ENCODE peak calls at places on chromosomes 1 and 21, in five cellular contexts. C is left ventricle myocardium inferior, E is foreskin fibroblast, S is adipocyte, P is lower lobe of right lung. X is an unnamed sample.

GRCh38 chr1:110187139-110187890 is 22.8 kb upstream of the KCNC4 start:
- DNase-seq in S (peak), P (no peak), C (no peak), E (no peak), X (no peak)

GRCh38 chr1:207868769-207869721 is 41.9 kb downstream of the CD34 start:
- DNase-seq in S (peak), C (peak), E (peak), P (peak), X (peak)

GRCh38 chr1:17873007-17873675 is 118.0 kb downstream of the ACTL8 start:
- DNase-seq in P (no peak), C (peak), E (no peak), S (no peak), X (no peak)

GRCh38 chr1:77504986-77505385 is 177.5 kb downstream of the ZZZ3 start:
- DNase-seq in P (no peak), S (no peak), C (no peak), E (peak), X (no peak)

GRCh38 chr1:109923131-109923945 is 12.7 kb downstream of the CSF1 start:
- DNase-seq in S (no peak), E (no peak), P (no peak), C (no peak), X (no peak)

GRCh38 chr1:78673120-78673519 is 23.5 kb downstream of the IFI44 start:
- DNase-seq in C (no peak), E (no peak), S (no peak), P (no peak), X (no peak)

GRCh38 chr21:27713159-27714109 is 746.5 kb upstream of the ADAMTS5 start:
- DNase-seq in C (no peak), P (peak), E (no peak), S (peak), X (peak)

GRCh38 chr1:45522324-45523104 is 830 bp upstream of the PRDX1 start:
- DNase-seq in E (peak), P (no peak), S (no peak), C (no peak), X (no peak)

GRCh38 chr1:115877511-115877910 is 36.6 kb upstream of the NHLH2 start:
- DNase-seq in S (no peak), E (no peak), P (no peak), C (no peak), X (no peak)

GRCh38 chr21:14451520-14451919 is 68.6 kb upstream of the HSPA13 start:
- DNase-seq in S (no peak), P (no peak), E (no peak), C (no peak), X (no peak)

GRCh38 chr21:45976666-45977335 is 4.8 kb upstream of the COL6A1 start:
- DNase-seq in C (peak), S (no peak), E (no peak), P (no peak), X (no peak)

GRCh38 chr1:179818743-179819173 is 58.8 kb downstream of the TOR1AIP2 start:
- DNase-seq in P (no peak), S (no peak), E (no peak), C (peak), X (no peak)

GRCh38 chr1:181064702-181065101 is 23.8 kb upstream of the IER5 start:
- DNase-seq in C (no peak), P (no peak), S (no peak), E (no peak), X (no peak)

GRCh38 chr1:181061487-181061886 is 27.0 kb upstream of the IER5 start:
- DNase-seq in P (no peak), S (no peak), C (no peak), E (no peak), X (no peak)

GRCh38 chr1:181062800-181063428 is 25.6 kb upstream of the IER5 start:
- DNase-seq in P (no peak), S (peak), C (no peak), E (peak), X (no peak)

GRCh38 chr1:181064030-181064594 is 24.4 kb upstream of the IER5 start:
- DNase-seq in E (no peak), P (no peak), S (no peak), C (no peak), X (no peak)

DNA sequence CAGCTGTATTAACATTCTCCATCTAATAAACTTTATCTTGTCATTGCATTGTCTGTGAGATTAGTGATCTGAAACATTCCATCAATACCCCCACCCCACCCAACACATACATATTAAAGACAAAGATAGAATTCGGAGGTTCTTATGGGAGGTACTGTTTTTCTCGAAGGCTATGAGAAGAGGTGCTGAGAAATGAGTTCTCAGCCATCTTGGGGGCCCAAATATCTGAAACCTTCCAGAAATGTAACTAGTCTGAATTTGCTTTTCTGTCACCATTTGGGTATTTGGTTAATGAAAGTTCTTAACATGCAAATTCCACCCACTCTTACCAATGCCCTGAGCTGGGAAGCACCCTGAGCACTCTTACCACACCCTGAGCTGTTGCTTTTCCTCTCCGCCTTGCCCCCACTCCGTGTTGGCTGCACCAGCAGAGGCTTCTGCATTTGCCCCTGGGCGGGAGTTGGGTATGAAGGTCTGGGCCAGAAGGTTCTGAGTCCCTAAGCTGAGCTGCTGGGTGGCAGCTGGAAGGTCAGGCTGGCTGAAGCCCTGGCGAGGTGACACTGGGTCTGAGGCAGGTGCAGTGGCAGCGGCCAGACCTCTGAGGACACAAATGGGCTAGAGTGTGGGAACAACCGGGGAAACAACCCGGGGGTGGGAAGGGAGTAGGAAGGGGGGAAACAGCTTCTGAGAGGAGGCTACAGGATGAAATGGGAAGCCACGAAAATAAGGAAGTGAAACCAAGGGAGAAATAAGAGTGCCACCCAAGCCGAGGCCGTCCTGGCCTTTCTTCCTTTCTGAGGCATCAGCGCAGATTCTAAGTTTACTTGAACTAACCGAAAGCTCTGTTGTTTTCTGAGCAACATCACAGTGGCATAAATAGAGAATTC is 26.4 kb upstream of the IER5 start:
- DNase-seq in E (no peak), C (peak), S (no peak), P (peak), X (peak)
- H3K4me3 ChIP-seq in E (no peak), C (no peak), S (no peak), P (no peak), X (no peak)

DNA sequence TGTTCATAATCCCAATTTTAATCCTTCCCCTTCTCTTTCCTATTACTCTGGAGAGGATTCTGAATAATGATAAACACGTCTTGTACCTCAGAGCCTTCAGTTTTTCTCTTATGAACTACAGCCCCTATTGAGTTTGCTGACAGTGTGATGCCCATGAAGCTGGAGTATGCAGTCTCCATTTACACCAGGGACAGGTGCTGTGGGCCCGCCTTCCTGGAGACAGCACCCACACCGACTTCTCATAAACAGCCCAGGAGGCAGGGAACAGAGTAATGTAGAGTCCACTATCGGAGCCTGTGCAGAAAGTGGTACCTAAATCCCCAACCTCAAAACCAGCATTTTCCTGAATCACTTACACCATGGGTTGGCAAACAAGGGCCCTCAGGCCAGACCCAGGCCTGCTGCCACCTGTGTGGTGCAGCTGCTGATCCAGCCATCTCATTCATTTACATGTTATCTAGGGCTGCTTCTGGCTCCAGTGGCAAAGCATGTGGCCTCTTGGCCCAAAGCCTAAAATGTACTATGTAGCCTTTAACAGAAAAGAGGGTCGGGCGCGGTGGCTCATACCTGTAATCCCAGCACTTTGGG is 95.1 kb upstream of the KRTAP19-8 start:
- DNase-seq in C (no peak), P (no peak), S (no peak), E (no peak), X (no peak)
- H3K4me3 ChIP-seq in C (no peak), P (no peak), S (no peak), E (no peak), X (no peak)

GRCh38 chr1:42815938-42816599 is 853 bp upstream of the ERMAP start:
- DNase-seq in S (peak), E (no peak), C (no peak), P (no peak), X (no peak)
- H3K4me3 ChIP-seq in S (peak), E (peak), C (peak), P (peak), X (peak)

DNA sequence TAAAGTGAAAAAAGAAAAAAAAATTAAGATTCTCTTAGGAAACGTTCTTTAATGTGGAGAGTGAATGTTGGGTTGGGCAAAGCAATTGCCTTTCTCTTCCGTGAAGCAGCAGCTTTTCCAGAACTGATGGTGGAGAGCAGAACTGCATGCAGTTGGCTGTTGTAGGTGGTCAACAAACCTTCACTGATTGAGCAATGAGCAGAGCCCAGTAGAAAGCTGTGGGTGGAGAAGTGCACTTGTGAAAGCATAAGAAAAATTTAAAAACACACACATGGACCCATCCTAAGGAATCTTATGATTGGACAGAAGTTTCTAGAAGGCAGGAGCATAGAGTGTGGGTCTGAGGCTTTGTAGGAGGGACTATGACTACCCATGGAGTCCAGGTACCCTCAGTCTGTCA is 4.5 kb downstream of the PRELP start:
- DNase-seq in E (peak), S (peak), C (no peak), P (no peak), X (no peak)
- H3K4me3 ChIP-seq in E (peak), S (peak), C (peak), P (peak), X (no peak)

GRCh38 chr1:248860007-248860406 is 1.1 kb upstream of the ZNF692 start:
- DNase-seq in P (no peak), E (no peak), C (no peak), S (no peak), X (no peak)
- H3K4me3 ChIP-seq in P (no peak), E (no peak), C (no peak), S (no peak), X (no peak)

GRCh38 chr1:233327938-233328660 is 575 bp downstream of the MAP3K21 start:
- DNase-seq in P (peak), S (peak), C (no peak), E (no peak), X (peak)

GRCh38 chr1:233326319-233326994 is 1.1 kb upstream of the MAP3K21 start:
- DNase-seq in E (no peak), C (no peak), P (no peak), S (no peak), X (no peak)

GRCh38 chr1:233326995-233327937 is at the start of gene MAP3K21:
- DNase-seq in C (peak), S (peak), E (no peak), P (peak), X (peak)

GRCh38 chr1:233331676-233332519 is 4.4 kb downstream of the MAP3K21 start:
- DNase-seq in E (no peak), C (no peak), P (no peak), S (no peak), X (no peak)

DNA sequence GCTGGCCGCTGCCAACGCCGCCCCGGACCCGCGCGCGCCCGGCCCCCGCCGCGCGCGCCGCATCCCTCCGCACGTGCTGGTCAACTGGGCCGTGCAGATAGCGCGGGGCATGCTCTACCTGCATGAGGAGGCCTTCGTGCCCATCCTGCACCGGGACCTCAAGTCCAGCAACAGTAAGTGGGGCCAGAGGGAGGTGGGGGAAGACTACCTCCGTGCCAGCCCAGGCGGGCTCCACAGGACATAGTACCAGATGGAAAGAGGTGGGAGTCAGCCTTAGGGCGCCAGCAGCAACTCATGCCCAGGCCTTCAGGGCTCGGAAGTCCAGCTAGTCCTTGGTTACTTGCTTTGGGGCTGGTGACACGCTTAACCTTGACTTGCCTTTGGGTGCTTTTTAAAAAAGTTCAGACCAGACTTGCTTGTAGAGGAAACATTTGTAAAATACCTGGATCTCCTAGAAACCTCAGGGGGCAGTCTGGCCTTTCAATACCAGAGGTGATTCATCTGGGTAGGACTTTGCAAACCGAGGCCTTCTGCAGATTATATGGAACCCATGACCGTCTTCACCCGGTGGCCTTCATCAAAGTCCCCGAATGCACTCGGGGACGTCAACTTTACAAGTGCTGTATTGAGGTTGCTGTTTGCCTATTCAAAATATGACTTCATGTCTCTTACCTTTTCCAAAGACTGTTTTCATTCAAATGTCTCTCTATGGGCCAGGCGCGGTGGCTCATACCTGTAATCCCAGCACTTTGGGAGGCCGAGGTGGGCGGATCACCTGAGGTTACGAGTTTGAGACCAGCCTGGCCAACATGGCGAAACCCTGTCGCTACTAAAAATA is 1.4 kb downstream of the MAP3K21 start:
- DNase-seq in E (no peak), P (no peak), C (no peak), S (no peak), X (no peak)
- H3K4me3 ChIP-seq in E (peak), P (peak), C (peak), S (peak), X (peak)